ENCODE peak calls at places on chromosome X, in eight cellular contexts. H is sigmoid colon, B is Caco-2, N is fibroblast of mammary gland, I is GM23338, C is H1, D is tibial nerve, Y is heart right ventricle. O is an unnamed sample.

GRCh38 chrX:138866643-138867042 is 155.1 kb upstream of the FGF13 start:
- DNase-seq in H (no peak), B (no peak), N (no peak), I (no peak), C (no peak), D (no peak), Y (no peak), O (no peak)

GRCh38 chrX:150933945-150934350 is 35.5 kb upstream of the CD99L2 start:
- DNase-seq in H (no peak), B (no peak), N (no peak), I (no peak), C (no peak), D (no peak), Y (no peak), O (no peak)

GRCh38 chrX:40081679-40082068 is 16.1 kb downstream of the BCOR start:
- DNase-seq in H (no peak), B (no peak), N (no peak), I (no peak), C (no peak), D (no peak), Y (no peak), O (no peak)

GRCh38 chrX:39869846-39870601 is 227.7 kb downstream of the BCOR start:
- DNase-seq in H (no peak), B (no peak), N (peak), I (no peak), C (no peak), D (no peak), Y (no peak), O (peak)

GRCh38 chrX:106894978-106895452 is 8.1 kb downstream of the RIPPLY1 start:
- DNase-seq in H (no peak), B (no peak), N (peak), I (no peak), C (no peak), D (no peak), Y (peak), O (peak)

GRCh38 chrX:39895228-39896110 is 202.3 kb downstream of the BCOR start:
- DNase-seq in H (no peak), B (no peak), N (no peak), I (no peak), C (no peak), D (no peak), Y (no peak), O (peak)

GRCh38 chrX:34880656-34881055 is 61.9 kb upstream of the FAM47B start:
- DNase-seq in H (no peak), B (no peak), N (peak), I (no peak), C (no peak), D (no peak), Y (no peak), O (peak)

GRCh38 chrX:12946838-12947544 is 27.9 kb upstream of the TMSB4X start:
- DNase-seq in H (peak), B (peak), N (peak), I (peak), C (peak), D (peak), Y (peak), O (peak)

GRCh38 chrX:53241558-53241957 is 16.6 kb upstream of the KDM5C start:
- DNase-seq in H (no peak), B (no peak), N (no peak), I (no peak), C (no peak), D (no peak), Y (no peak), O (no peak)

GRCh38 chrX:50697691-50698090 is 116.3 kb downstream of the SHROOM4 start:
- DNase-seq in H (no peak), B (no peak), N (peak), I (peak), C (no peak), D (no peak), Y (no peak), O (peak)

GRCh38 chrX:110563276-110563675 is 204.6 kb downstream of the RTL9 start:
- DNase-seq in H (no peak), B (no peak), N (peak), I (no peak), C (no peak), D (no peak), Y (no peak), O (no peak)

GRCh38 chrX:80021611-80022010 is 7.1 kb downstream of the TBX22 start:
- DNase-seq in H (no peak), B (no peak), N (no peak), I (no peak), C (no peak), D (no peak), Y (no peak), O (no peak)

GRCh38 chrX:101210630-101211029 is 9.0 kb upstream of the DRP2 start:
- DNase-seq in H (no peak), B (no peak), N (no peak), I (no peak), C (no peak), D (no peak), Y (no peak), O (no peak)

GRCh38 chrX:20140410-20140809 is 1.2 kb downstream of the EIF1AX start:
- DNase-seq in H (no peak), B (no peak), N (no peak), I (no peak), C (no peak), D (no peak), Y (no peak), O (no peak)

GRCh38 chrX:57918750-57919436 is 8.6 kb upstream of the ZXDA start:
- DNase-seq in H (no peak), B (no peak), N (peak), I (peak), C (peak), D (peak), Y (peak), O (peak)

GRCh38 chrX:41045960-41046567 is 39.2 kb upstream of the USP9X start:
- DNase-seq in H (peak), B (no peak), N (peak), I (peak), C (no peak), D (peak), Y (peak), O (no peak)

GRCh38 chrX:42783456-42783855 is 5.5 kb upstream of the PPP1R2C start:
- DNase-seq in H (no peak), B (no peak), N (no peak), I (no peak), C (no peak), D (no peak), Y (no peak), O (peak)

GRCh38 chrX:3377560-3377959 is 31.1 kb upstream of the MXRA5 start:
- DNase-seq in H (no peak), B (no peak), N (no peak), I (no peak), C (no peak), D (no peak), Y (no peak), O (no peak)

GRCh38 chrX:120736989-120737388 is 107.1 kb upstream of the C1GALT1C1 start:
- DNase-seq in H (no peak), B (no peak), N (peak), I (no peak), C (no peak), D (no peak), Y (no peak), O (peak)

GRCh38 chrX:10990418-10990817 is 120.7 kb upstream of the HCCS start:
- DNase-seq in H (no peak), B (no peak), N (no peak), I (no peak), C (no peak), D (no peak), Y (no peak), O (no peak)

GRCh38 chrX:150694738-150695410 is 1.7 kb downstream of the MTMR1 start:
- DNase-seq in H (no peak), B (no peak), N (peak), I (no peak), C (no peak), D (no peak), Y (peak), O (peak)

GRCh38 chrX:105260291-105261043 is 40.0 kb upstream of the TEX13A start:
- DNase-seq in H (no peak), B (no peak), N (no peak), I (no peak), C (no peak), D (peak), Y (peak), O (no peak)

GRCh38 chrX:13252726-13253125 is 67.1 kb downstream of the ATXN3L start:
- DNase-seq in H (no peak), B (no peak), N (peak), I (no peak), C (no peak), D (no peak), Y (no peak), O (no peak)

GRCh38 chrX:36963069-36963808 is 44.9 kb upstream of the FAM47C start:
- DNase-seq in H (no peak), B (no peak), N (no peak), I (peak), C (peak), D (no peak), Y (no peak), O (no peak)

GRCh38 chrX:104568304-104568915 is 2.4 kb downstream of the IL1RAPL2 start:
- DNase-seq in H (no peak), B (no peak), N (no peak), I (peak), C (peak), D (no peak), Y (no peak), O (no peak)

GRCh38 chrX:16869393-16870094 is 618 bp downstream of the RBBP7 start:
- DNase-seq in H (peak), B (peak), N (no peak), I (peak), C (peak), D (no peak), Y (peak), O (peak)

GRCh38 chrX:318739-319578 is at the start of gene GTPBP6:
- DNase-seq in H (peak), B (peak), N (peak), I (peak), C (peak), D (peak), Y (peak), O (peak)

GRCh38 chrX:40434947-40435346 is 145.8 kb upstream of the ATP6AP2 start:
- DNase-seq in H (no peak), B (no peak), N (peak), I (peak), C (peak), D (peak), Y (no peak), O (no peak)

GRCh38 chrX:3345281-3346081 is 971 bp downstream of the MXRA5 start:
- DNase-seq in H (peak), B (no peak), N (peak), I (peak), C (peak), D (no peak), Y (peak), O (peak)

GRCh38 chrX:30713061-30713525 is 59.9 kb downstream of the GK start:
- DNase-seq in H (no peak), B (peak), N (peak), I (peak), C (peak), D (peak), Y (peak), O (peak)

GRCh38 chrX:129840334-129840733 is 3.4 kb downstream of the ZDHHC9 start:
- DNase-seq in H (no peak), B (no peak), N (peak), I (peak), C (no peak), D (no peak), Y (no peak), O (no peak)
- H3K4me3 ChIP-seq in H (no peak), B (no peak), N (no peak), I (no peak), C (no peak), D (no peak), Y (no peak), O (no peak)

GRCh38 chrX:108292053-108292452 is 146.2 kb downstream of the COL4A6 start:
- DNase-seq in H (no peak), B (no peak), N (no peak), I (no peak), C (no peak), D (no peak), Y (no peak), O (no peak)
- TF ChIP-seq CTCF in H (no peak), B (no peak), N (no peak), I (no peak), C (no peak), D (no peak), Y (no peak), O (no peak)

GRCh38 chrX:31796624-31797023 is 724.8 kb upstream of the FTHL17 start:
- DNase-seq in H (no peak), B (no peak), N (no peak), I (no peak), C (no peak), D (no peak), Y (no peak), O (no peak)
- H3K4me3 ChIP-seq in H (no peak), B (no peak), N (no peak), I (no peak), C (no peak), D (no peak), Y (no peak), O (no peak)

DNA sequence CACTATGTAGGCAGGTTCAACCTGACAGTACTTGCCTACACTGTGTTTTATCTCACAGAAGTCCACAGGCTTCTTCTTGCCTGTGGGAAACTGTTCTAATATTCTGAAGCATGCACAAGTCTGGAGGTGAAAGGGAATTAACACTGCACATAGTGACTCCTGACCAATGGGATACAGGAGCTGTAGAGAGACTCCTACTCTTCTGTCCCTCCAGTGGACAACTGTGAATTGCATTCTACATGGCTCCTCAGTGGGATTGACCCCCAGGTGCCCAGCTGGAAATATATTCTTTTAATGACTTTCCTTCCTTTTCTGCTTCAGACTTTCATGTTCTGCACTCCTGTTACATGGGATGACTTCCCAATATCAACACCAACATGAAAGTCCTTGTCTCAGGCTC is 8.2 kb upstream of the YIPF6 start:
- DNase-seq in H (no peak), B (no peak), N (peak), I (peak), C (no peak), D (no peak), Y (no peak), O (peak)
- TF ChIP-seq CTCF in H (no peak), B (no peak), N (peak), I (peak), C (peak), D (no peak), Y (peak), O (peak)

GRCh38 chrX:1599791-1600405 is 8.5 kb downstream of the AKAP17A start:
- DNase-seq in H (no peak), B (no peak), N (no peak), I (no peak), C (peak), D (no peak), Y (no peak), O (no peak)
- H3K4me3 ChIP-seq in H (no peak), B (no peak), N (no peak), I (no peak), C (no peak), D (no peak), Y (no peak), O (no peak)

GRCh38 chrX:69263421-69263820 is 98.2 kb upstream of the PJA1 start:
- DNase-seq in H (no peak), B (no peak), N (no peak), I (peak), C (no peak), D (no peak), Y (no peak), O (no peak)

GRCh38 chrX:69258893-69259292 is 93.6 kb upstream of the PJA1 start:
- DNase-seq in H (no peak), B (no peak), N (no peak), I (no peak), C (no peak), D (no peak), Y (no peak), O (no peak)

GRCh38 chrX:69257504-69258127 is 92.4 kb upstream of the PJA1 start:
- DNase-seq in H (no peak), B (no peak), N (no peak), I (no peak), C (no peak), D (no peak), Y (no peak), O (no peak)

GRCh38 chrX:69264134-69264533 is 98.9 kb upstream of the PJA1 start:
- DNase-seq in H (no peak), B (no peak), N (no peak), I (peak), C (peak), D (no peak), Y (no peak), O (no peak)

DNA sequence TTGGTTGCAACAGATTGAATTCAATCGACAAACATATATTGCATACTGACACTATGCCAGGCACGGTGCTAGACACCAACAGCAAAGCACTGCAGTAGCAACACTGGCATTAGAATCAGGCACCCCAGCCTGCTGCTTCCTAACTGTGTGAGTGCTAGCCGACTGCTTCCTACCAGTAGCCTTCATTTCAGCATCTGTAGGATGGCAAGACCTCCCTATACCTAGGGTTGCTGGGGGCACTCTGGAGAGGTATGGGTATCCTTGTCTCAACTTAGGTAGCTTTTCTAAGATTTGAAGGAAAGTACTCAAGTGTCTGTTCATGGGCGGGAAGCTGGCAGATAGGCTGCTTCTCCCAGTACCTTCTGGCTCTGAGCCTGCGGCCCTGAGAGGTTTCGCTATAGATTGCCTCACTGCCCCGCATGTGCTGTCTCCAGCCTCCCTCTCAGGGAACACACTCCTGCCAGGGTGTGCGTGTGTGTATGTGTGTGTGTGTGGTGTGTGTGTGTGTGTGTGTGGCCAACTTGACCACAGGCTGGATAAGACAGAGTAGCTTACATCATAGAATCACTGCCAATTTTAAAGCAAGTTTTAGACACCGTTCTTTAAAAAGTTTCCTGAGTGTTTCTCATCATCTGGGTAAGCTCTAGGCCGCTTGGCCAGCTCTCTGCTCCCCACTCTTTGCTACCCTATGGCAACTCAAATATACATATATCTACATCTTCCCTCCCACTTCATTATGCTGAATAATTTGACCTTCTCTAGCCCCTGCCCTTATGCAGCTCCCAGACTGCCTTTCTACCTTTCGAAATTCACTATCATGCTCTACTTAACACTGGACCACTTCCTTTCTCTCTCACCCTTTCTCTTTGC is 97.0 kb upstream of the PJA1 start:
- DNase-seq in H (no peak), B (no peak), N (peak), I (no peak), C (no peak), D (peak), Y (no peak), O (peak)
- TF ChIP-seq CTCF in H (no peak), B (no peak), N (no peak), I (no peak), C (no peak), D (no peak), Y (no peak), O (no peak)

GRCh38 chrX:135099493-135099783 is 20.9 kb downstream of the ETDB start:
- DNase-seq in H (no peak), B (no peak), N (no peak), I (no peak), C (no peak), D (no peak), Y (no peak), O (no peak)
- H3K4me3 ChIP-seq in H (no peak), B (no peak), N (no peak), I (no peak), C (no peak), D (no peak), Y (peak), O (no peak)

DNA sequence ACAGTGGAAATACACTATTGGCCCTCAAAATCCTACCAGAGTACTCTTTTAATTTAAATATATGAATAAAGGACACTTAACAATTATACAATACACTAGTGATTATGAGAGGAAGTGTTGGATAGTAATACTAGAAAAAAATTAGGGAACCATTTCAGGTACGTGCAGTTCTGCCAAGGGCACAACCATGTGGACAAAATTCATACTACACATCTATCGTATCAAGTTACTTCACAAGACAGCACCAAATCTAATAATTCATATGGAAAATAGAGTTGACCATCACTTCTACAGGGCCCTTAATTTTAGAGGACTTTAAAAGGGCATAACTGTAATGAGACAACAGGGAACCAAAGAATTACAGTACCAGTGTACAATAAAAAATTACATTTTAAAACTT is 69.2 kb upstream of the ZCCHC13 start:
- DNase-seq in H (no peak), B (no peak), N (no peak), I (no peak), C (no peak), D (no peak), Y (no peak), O (no peak)
- TF ChIP-seq CTCF in H (no peak), B (no peak), N (peak), I (no peak), C (no peak), D (no peak), Y (no peak), O (no peak)